ENCODE peak calls at places on chromosomes 5 and 9, in nine cellular contexts. Y, E, P, B, I, A, V, X and N are unnamed samples.

GRCh38 chr9:78358329-78359051 is 61.6 kb downstream of the PSAT1 start:
- DNase-seq in E (no peak), P (no peak), I (no peak), V (no peak), B (no peak), A (peak; percentile 3), Y (no peak), X (no peak), N (no peak)

GRCh38 chr9:132383462-132383883 is 23.2 kb downstream of the TTF1 start:
- DNase-seq in X (no peak), E (no peak), B (no peak), A (no peak), I (no peak), V (no peak), P (no peak), Y (no peak), N (no peak)

GRCh38 chr5:149264432-149265069 is 7.1 kb upstream of the AFAP1L1 start:
- DNase-seq in P (no peak), X (peak; percentile 13), A (peak; percentile 64), V (no peak), Y (peak; percentile 42), I (peak; percentile 51), B (peak; percentile 92), E (no peak), N (no peak)

GRCh38 chr9:16069671-16070586 is 517.1 kb downstream of the CCDC171 start:
- DNase-seq in I (no peak), X (peak; percentile 33), E (no peak), B (no peak), Y (no peak), A (no peak), P (peak; percentile 83), V (peak; percentile 78), N (no peak)

GRCh38 chr9:34653131-34653530 is 1.1 kb downstream of the IL11RA start:
- DNase-seq in P (peak; percentile 49), A (no peak), X (peak; percentile 78), V (peak; percentile 32), Y (no peak), E (peak; percentile 32), I (no peak), B (no peak), N (no peak)

GRCh38 chr5:83927140-83927733 is 206.6 kb upstream of the HAPLN1 start:
- DNase-seq in V (peak; percentile 51), I (peak; percentile 57), Y (peak; percentile 38), X (peak; percentile 69), P (peak; percentile 68), A (peak; percentile 23), B (peak; percentile 79), E (peak; percentile 75), N (no peak)

GRCh38 chr9:87322840-87323635 is 174.6 kb upstream of the DAPK1 start:
- DNase-seq in X (peak; percentile 77), Y (no peak), A (peak; percentile 51), I (no peak), E (peak; percentile 3), V (no peak), B (no peak), P (peak; percentile 15), N (no peak)

GRCh38 chr5:74452851-74453250 is 187.7 kb downstream of the ENC1 start:
- DNase-seq in V (no peak), Y (no peak), I (no peak), E (no peak), X (no peak), B (no peak), P (no peak), A (no peak), N (no peak)

GRCh38 chr9:16806674-16807073 is 63.8 kb downstream of the BNC2 start:
- DNase-seq in P (no peak), I (no peak), V (no peak), A (no peak), X (no peak), E (no peak), B (no peak), Y (no peak), N (no peak)

GRCh38 chr5:1167361-1167727 is 34.1 kb upstream of the SLC6A19 start:
- DNase-seq in V (no peak), Y (no peak), B (no peak), P (no peak), A (no peak), X (no peak), I (no peak), E (no peak), N (no peak)

GRCh38 chr5:59254055-59254687 is 639.4 kb downstream of the PDE4D start:
- DNase-seq in X (no peak), V (no peak), I (no peak), A (no peak), E (no peak), Y (no peak), B (no peak), P (no peak), N (no peak)

GRCh38 chr5:153824909-153825308 is 213.8 kb downstream of the FAM114A2 start:
- DNase-seq in I (no peak), E (no peak), B (no peak), V (no peak), P (no peak), Y (no peak), A (no peak), X (no peak), N (no peak)

GRCh38 chr5:64979518-64979917 is 210.8 kb downstream of the CWC27 start:
- DNase-seq in E (no peak), P (no peak), Y (no peak), X (no peak), B (no peak), V (peak; percentile 2), I (no peak), A (no peak), N (no peak)

GRCh38 chr9:100111235-100111634 is 12.2 kb downstream of the INVS start:
- DNase-seq in P (peak; percentile 99), Y (no peak), I (no peak), A (peak; percentile 94), E (no peak), V (peak; percentile 98), X (peak; percentile 98), B (peak; percentile 58), N (no peak)

GRCh38 chr9:116153765-116154333 is at the start of gene PAPPA:
- DNase-seq in E (no peak), A (no peak), I (no peak), B (no peak), V (no peak), Y (no peak), X (peak; percentile 55), P (no peak), N (no peak)

GRCh38 chr5:16179936-16180788 is 571 bp upstream of the MARCHF11 start:
- DNase-seq in V (no peak), Y (no peak), E (no peak), P (no peak), I (no peak), A (no peak), X (no peak), B (no peak), N (no peak)

GRCh38 chr5:16179511-16179935 is at the start of gene MARCHF11:
- DNase-seq in P (no peak), A (no peak), Y (no peak), V (no peak), I (no peak), E (no peak), B (no peak), X (peak; percentile 2), N (no peak)

GRCh38 chr5:16180789-16181082 is 1.1 kb upstream of the MARCHF11 start:
- DNase-seq in V (no peak), A (no peak), X (no peak), Y (no peak), E (no peak), B (no peak), I (no peak), P (no peak), N (no peak)

GRCh38 chr5:16178745-16179372 is 732 bp downstream of the MARCHF11 start:
- DNase-seq in A (peak; percentile 45), E (peak; percentile 60), V (peak; percentile 54), X (peak; percentile 73), B (peak; percentile 50), P (peak; percentile 70), Y (peak; percentile 55), I (no peak), N (no peak)
- TF ChIP-seq EZH2 in A (peak; percentile 56), E (peak; percentile 83), V (peak; percentile 75), X (no peak), B (no peak), P (peak; percentile 27), Y (no peak), I (no peak), N (peak; percentile 74)

GRCh38 chr9:110126457-110126856 is 81.5 kb downstream of the C9orf152 start:
- DNase-seq in E (peak; percentile 75), V (no peak), A (no peak), B (no peak), P (no peak), Y (no peak), I (no peak), X (no peak), N (no peak)

GRCh38 chr9:110125207-110125751 is 82.7 kb downstream of the C9orf152 start:
- DNase-seq in V (peak; percentile 99), A (peak; percentile 93), Y (no peak), E (peak; percentile 81), I (no peak), X (peak; percentile 90), B (no peak), P (peak; percentile 99), N (no peak)

GRCh38 chr9:110126986-110127864 is 80.7 kb downstream of the C9orf152 start:
- DNase-seq in E (peak; percentile 80), A (peak; percentile 43), V (peak; percentile 55), X (no peak), I (no peak), B (no peak), P (peak; percentile 58), Y (no peak), N (no peak)

GRCh38 chr9:110123364-110124095 is 84.4 kb downstream of the C9orf152 start:
- DNase-seq in A (peak; percentile 52), X (peak; percentile 84), E (no peak), V (peak; percentile 89), Y (no peak), I (no peak), P (peak; percentile 91), B (no peak), N (no peak)

GRCh38 chr9:110125763-110126351 is 82.1 kb downstream of the C9orf152 start:
- DNase-seq in P (peak; percentile 55), B (no peak), Y (no peak), X (peak; percentile 46), I (no peak), E (no peak), A (no peak), V (peak; percentile 49), N (no peak)
- H2AFZ ChIP-seq in P (no peak overlapping the region), B (no peak overlapping the region), Y (no peak overlapping the region), X (no peak overlapping the region), I (no peak overlapping the region), E (no peak overlapping the region), A (no peak overlapping the region), V (no peak overlapping the region), N (no peak overlapping the region)

DNA sequence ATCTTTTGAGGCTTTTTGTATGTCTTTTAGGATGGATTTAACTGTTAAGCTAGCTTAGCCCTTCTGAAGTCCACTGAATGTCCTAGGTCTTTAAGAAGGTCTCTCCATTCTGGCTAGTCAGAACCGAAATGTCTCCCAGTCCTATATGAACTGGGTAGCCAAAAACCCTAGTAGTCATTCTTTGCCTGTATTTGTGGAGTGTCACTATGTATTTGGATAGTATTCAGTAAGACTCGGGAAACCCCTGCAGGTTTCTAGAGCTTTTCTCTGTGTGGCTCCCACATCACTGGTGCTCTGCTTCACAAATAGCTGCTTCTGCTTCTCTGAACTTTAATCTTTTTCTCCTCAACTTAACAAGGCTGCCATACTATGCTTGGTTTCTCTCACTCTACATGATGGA is 68.0 kb downstream of the RIC1 start:
- DNase-seq in V (no peak), E (no peak), B (no peak), P (no peak), Y (no peak), I (no peak), A (no peak), X (no peak), N (no peak)
- H4K20me1 ChIP-seq in V (peaks cover 24% of the 10 kb centered on the region), E (no peaks in the 10 kb centered on the region), B (no peaks in the 10 kb centered on the region), P (no peaks in the 10 kb centered on the region), Y (no peaks in the 10 kb centered on the region), I (no peaks in the 10 kb centered on the region), A (no peaks in the 10 kb centered on the region), X (peaks cover 3% of the 10 kb centered on the region), N (no peaks in the 10 kb centered on the region)

GRCh38 chr5:88682797-88683496 is 200.0 kb downstream of the MEF2C start:
- DNase-seq in V (no peak), E (no peak), Y (no peak), B (no peak), X (no peak), I (no peak), A (no peak), P (no peak), N (no peak)
- TF ChIP-seq EZH2 in V (no peak), E (no peak), Y (no peak), B (no peak), X (no peak), I (no peak), A (peak; percentile 48), P (no peak), N (no peak)